ENCODE peak calls at places on chromosome 7, in nine cellular contexts. Q is brain microvascular endothelial cell, V is progenitor cell of endocrine pancreas, D is endothelial cell, P is A549, I is RWPE1, O is gastrocnemius medialis, Z is left ventricle myocardium inferior, M is OCI-LY7. C is an unnamed sample.

GRCh38 chr7:122556873-122557542 is 141.9 kb downstream of the RNF133 start:
- DNase-seq in Q (no peak), V (no peak), D (no peak), P (no peak), I (no peak), O (no peak), Z (no peak), M (no peak), C (no peak)

GRCh38 chr7:125670926-125671572 is 741.4 kb upstream of the POT1 start:
- DNase-seq in Q (peak), V (no peak), D (no peak), P (peak), I (peak), O (no peak), Z (no peak), M (peak), C (peak)

GRCh38 chr7:142459557-142459963 is 201.7 kb upstream of the PRSS58 start:
- DNase-seq in Q (peak), V (no peak), D (no peak), P (peak), I (peak), O (no peak), Z (no peak), M (peak), C (peak)

GRCh38 chr7:27603813-27604212 is 58.9 kb downstream of the HIBADH start:
- DNase-seq in Q (no peak), V (no peak), D (no peak), P (no peak), I (no peak), O (no peak), Z (no peak), M (no peak), C (no peak)

GRCh38 chr7:4230352-4230751 is 451.7 kb upstream of the FOXK1 start:
- DNase-seq in Q (no peak), V (no peak), D (no peak), P (no peak), I (no peak), O (no peak), Z (no peak), M (no peak), C (no peak)

GRCh38 chr7:141001561-141001960 is 13.2 kb downstream of the MRPS33 start:
- DNase-seq in Q (no peak), V (no peak), D (no peak), P (no peak), I (no peak), O (no peak), Z (no peak), M (no peak), C (no peak)

GRCh38 chr7:96061844-96062243 is 260.1 kb downstream of the SLC25A13 start:
- DNase-seq in Q (no peak), V (no peak), D (no peak), P (no peak), I (no peak), O (no peak), Z (no peak), M (no peak), C (peak)

GRCh38 chr7:30596043-30596641 is 1.5 kb downstream of the GARS1 start:
- DNase-seq in Q (peak), V (no peak), D (no peak), P (peak), I (peak), O (no peak), Z (no peak), M (peak), C (peak)

GRCh38 chr7:36994456-36995112 is 270.3 kb upstream of the AOAH start:
- DNase-seq in Q (peak), V (no peak), D (no peak), P (no peak), I (peak), O (no peak), Z (no peak), M (no peak), C (peak)

GRCh38 chr7:68321076-68321639 is 1277.1 kb upstream of the AUTS2 start:
- DNase-seq in Q (no peak), V (no peak), D (no peak), P (peak), I (no peak), O (peak), Z (peak), M (no peak), C (peak)

GRCh38 chr7:47783456-47784240 is 164.6 kb downstream of the PKD1L1 start:
- DNase-seq in Q (peak), V (no peak), D (no peak), P (peak), I (peak), O (no peak), Z (no peak), M (no peak), C (peak)

GRCh38 chr7:12124028-12124427 is 87.1 kb upstream of the TMEM106B start:
- DNase-seq in Q (no peak), V (no peak), D (no peak), P (no peak), I (no peak), O (no peak), Z (no peak), M (no peak), C (no peak)

GRCh38 chr7:1807821-1808600 is 137.9 kb downstream of the ELFN1 start:
- DNase-seq in Q (no peak), V (no peak), D (no peak), P (no peak), I (no peak), O (no peak), Z (no peak), M (no peak), C (no peak)

GRCh38 chr7:94022550-94022949 is 18.4 kb upstream of the BET1 start:
- DNase-seq in Q (no peak), V (no peak), D (no peak), P (no peak), I (no peak), O (no peak), Z (no peak), M (no peak), C (no peak)

GRCh38 chr7:67484244-67484751 is 487.7 kb downstream of the TYW1 start:
- DNase-seq in Q (peak), V (peak), D (peak), P (peak), I (peak), O (peak), Z (peak), M (peak), C (peak)

GRCh38 chr7:18698258-18698734 is 202.7 kb downstream of the HDAC9 start:
- DNase-seq in Q (no peak), V (no peak), D (no peak), P (no peak), I (no peak), O (no peak), Z (no peak), M (no peak), C (no peak)

GRCh38 chr7:135791543-135792120 is 43.0 kb upstream of the FAM180A start:
- DNase-seq in Q (no peak), V (no peak), D (no peak), P (no peak), I (no peak), O (no peak), Z (no peak), M (no peak), C (no peak)

GRCh38 chr7:128849804-128850490 is 12.7 kb upstream of the ATP6V1F start:
- DNase-seq in Q (no peak), V (no peak), D (no peak), P (no peak), I (no peak), O (no peak), Z (no peak), M (no peak), C (no peak)

GRCh38 chr7:47931005-47931787 is 17.1 kb downstream of the PKD1L1 start:
- DNase-seq in Q (no peak), V (no peak), D (no peak), P (no peak), I (no peak), O (no peak), Z (no peak), M (no peak), C (no peak)

GRCh38 chr7:101816499-101817030 is 861 bp upstream of the CUX1 start:
- DNase-seq in Q (no peak), V (peak), D (peak), P (peak), I (no peak), O (peak), Z (peak), M (peak), C (peak)

GRCh38 chr7:100803398-100804161 is 23.7 kb downstream of the EPHB4 start:
- DNase-seq in Q (peak), V (peak), D (peak), P (peak), I (peak), O (peak), Z (peak), M (peak), C (peak)

GRCh38 chr7:31540786-31541185 is 26.9 kb downstream of the ITPRID1 start:
- DNase-seq in Q (no peak), V (no peak), D (no peak), P (no peak), I (no peak), O (no peak), Z (no peak), M (no peak), C (no peak)

GRCh38 chr7:94298943-94299342 is 95.8 kb upstream of the COL1A2 start:
- DNase-seq in Q (peak), V (no peak), D (no peak), P (no peak), I (no peak), O (no peak), Z (no peak), M (no peak), C (no peak)

GRCh38 chr7:90383422-90383821 is 19.8 kb upstream of the CLDN12 start:
- DNase-seq in Q (no peak), V (no peak), D (no peak), P (no peak), I (peak), O (no peak), Z (no peak), M (no peak), C (peak)

GRCh38 chr7:159022238-159022993 is 122.3 kb downstream of the VIPR2 start:
- DNase-seq in Q (peak), V (no peak), D (no peak), P (peak), I (no peak), O (no peak), Z (no peak), M (no peak), C (peak)

GRCh38 chr7:55253188-55253587 is 111.9 kb upstream of the LANCL2 start:
- DNase-seq in Q (no peak), V (no peak), D (no peak), P (no peak), I (no peak), O (no peak), Z (no peak), M (no peak), C (no peak)

GRCh38 chr7:33807779-33808482 is 97.4 kb upstream of the BMPER start:
- DNase-seq in Q (peak), V (no peak), D (peak), P (peak), I (peak), O (no peak), Z (no peak), M (peak), C (peak)
- TF ChIP-seq CTCF in Q (peak), V (peak), D (peak), P (peak), I (peak), O (no peak), Z (peak), M (peak), C (peak)

DNA sequence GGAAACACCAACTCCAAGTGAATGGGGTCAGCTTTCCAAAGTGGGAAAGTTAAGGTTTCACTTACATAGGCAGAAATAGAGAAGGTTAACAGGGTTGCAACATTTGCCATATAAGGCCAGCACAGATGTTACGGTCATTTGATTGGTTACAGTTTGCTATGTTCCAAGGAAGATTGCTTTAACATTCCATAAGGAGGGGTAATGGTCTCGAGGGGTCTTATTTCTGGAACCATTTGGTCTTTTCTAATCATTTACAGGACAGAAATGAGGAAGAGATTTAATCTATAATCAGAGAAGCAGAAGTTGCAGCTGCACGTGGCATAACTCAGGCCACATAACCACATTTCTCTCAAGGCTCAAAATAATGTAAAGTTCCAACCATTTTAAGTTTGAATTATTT is 679.3 kb upstream of the C7orf33 start:
- DNase-seq in Q (no peak), V (no peak), D (no peak), P (no peak), I (no peak), O (no peak), Z (no peak), M (no peak), C (no peak)
- TF ChIP-seq CTCF in Q (no peak), V (no peak), D (no peak), P (no peak), I (no peak), O (no peak), Z (no peak), M (no peak), C (no peak)

DNA sequence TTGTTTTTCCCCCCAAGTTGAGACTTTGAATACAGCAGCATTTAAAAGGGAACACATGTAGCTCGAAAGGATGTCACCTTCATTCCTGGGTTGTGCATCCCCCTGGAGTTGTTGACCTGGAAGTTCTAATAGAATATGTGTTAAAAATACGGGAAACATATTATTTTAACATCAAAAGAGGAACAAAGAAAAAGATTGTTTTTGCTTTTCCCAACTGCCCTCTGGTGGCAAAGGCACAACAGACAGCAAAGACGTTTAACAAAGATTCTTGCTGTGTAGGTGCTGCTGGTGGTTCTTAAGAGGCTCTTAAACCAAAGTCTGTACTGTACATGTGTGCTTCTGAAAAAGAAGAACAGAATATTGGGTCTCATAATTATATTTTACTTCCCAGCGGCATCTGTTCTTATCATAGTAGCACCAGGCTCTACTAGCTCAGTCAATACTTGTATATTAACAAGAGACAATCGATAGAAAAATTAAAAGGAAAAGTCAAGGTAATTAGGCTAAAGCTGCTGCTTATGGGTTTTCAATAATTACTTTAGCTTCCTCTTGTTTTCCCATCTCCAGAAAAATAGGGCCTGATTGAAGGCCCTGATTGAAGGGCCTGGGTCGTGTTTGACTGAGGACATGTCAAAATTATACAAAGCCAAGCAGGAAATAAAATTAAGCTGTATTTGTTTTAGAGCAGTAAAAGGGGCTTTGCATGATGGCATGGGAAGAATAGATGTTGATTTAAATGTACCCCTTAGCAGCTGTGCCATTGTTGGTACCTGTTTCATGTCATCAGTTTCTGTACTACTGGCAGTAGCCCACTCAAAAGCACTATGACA is 384.2 kb upstream of the LRGUK start:
- DNase-seq in Q (peak), V (no peak), D (peak), P (peak), I (peak), O (no peak), Z (no peak), M (peak), C (peak)
- TF ChIP-seq CTCF in Q (peak), V (peak), D (peak), P (peak), I (peak), O (no peak), Z (peak), M (peak), C (peak)

GRCh38 chr7:106982415-106982814 is 62.1 kb upstream of the PRKAR2B start:
- DNase-seq in Q (no peak), V (no peak), D (no peak), P (no peak), I (no peak), O (no peak), Z (no peak), M (no peak), C (no peak)

GRCh38 chr7:106984034-106984433 is 60.5 kb upstream of the PRKAR2B start:
- DNase-seq in Q (no peak), V (no peak), D (no peak), P (no peak), I (no peak), O (no peak), Z (no peak), M (no peak), C (no peak)

GRCh38 chr7:106980358-106980685 is 64.2 kb upstream of the PRKAR2B start:
- DNase-seq in Q (no peak), V (no peak), D (no peak), P (no peak), I (no peak), O (no peak), Z (no peak), M (no peak), C (no peak)

GRCh38 chr7:106979551-106980357 is 64.8 kb upstream of the PRKAR2B start:
- DNase-seq in Q (no peak), V (no peak), D (no peak), P (no peak), I (no peak), O (no peak), Z (no peak), M (no peak), C (no peak)

GRCh38 chr7:106978425-106979386 is 65.8 kb upstream of the PRKAR2B start:
- DNase-seq in Q (no peak), V (no peak), D (no peak), P (peak), I (no peak), O (no peak), Z (no peak), M (no peak), C (no peak)
- TF ChIP-seq CTCF in Q (peak), V (peak), D (peak), P (no peak), I (no peak), O (no peak), Z (no peak), M (peak), C (no peak)

GRCh38 chr7:79180533-79180932 is 272.9 kb downstream of the MAGI2 start:
- DNase-seq in Q (no peak), V (no peak), D (no peak), P (no peak), I (no peak), O (no peak), Z (no peak), M (no peak), C (no peak)

GRCh38 chr7:79175390-79175789 is 278.1 kb downstream of the MAGI2 start:
- DNase-seq in Q (no peak), V (no peak), D (no peak), P (no peak), I (no peak), O (no peak), Z (no peak), M (no peak), C (no peak)

GRCh38 chr7:79182283-79182682 is 271.2 kb downstream of the MAGI2 start:
- DNase-seq in Q (peak), V (no peak), D (no peak), P (no peak), I (no peak), O (no peak), Z (no peak), M (no peak), C (peak)

DNA sequence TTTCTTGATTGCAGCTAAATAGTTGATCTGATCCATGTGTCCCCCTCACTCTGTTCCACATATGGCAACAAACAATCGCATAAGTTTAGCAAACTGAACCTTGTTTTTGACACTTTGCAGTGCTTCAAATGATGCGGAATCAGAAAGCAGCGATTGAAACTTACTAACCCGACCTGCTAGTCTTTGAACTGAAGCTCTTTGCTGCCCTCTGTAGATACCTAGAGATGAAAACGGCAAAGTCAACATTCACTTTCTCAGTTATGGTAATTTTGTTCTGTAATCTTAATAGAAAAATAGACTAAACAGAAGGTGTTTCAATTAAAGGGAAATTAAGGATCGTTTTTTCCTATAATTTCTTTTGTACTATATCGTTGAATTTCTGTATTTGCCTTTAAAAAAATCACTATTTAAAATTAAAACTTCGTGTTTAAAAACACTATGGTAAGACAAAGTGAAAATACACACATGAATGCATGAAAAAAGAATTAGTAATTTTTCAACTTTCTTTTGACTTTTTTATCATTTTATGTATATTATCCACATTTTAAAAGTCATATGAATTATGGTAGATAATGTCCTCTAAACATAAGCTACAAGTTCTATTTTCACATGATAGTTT is 276.5 kb downstream of the MAGI2 start:
- DNase-seq in Q (peak), V (no peak), D (peak), P (peak), I (peak), O (no peak), Z (no peak), M (peak), C (peak)
- TF ChIP-seq CTCF in Q (peak), V (peak), D (no peak), P (peak), I (peak), O (peak), Z (peak), M (peak), C (peak)

C was measured in MCF 10A.